ENCODE peak calls at places on chromosomes 5 and 9, in six cellular contexts. One of them, this sample, is unnamed.

GRCh38 chr5:98173334-98173733 is 600.1 kb upstream of the RGMB start:
- DNase-seq in tibial nerve: no peak
- DNase-seq in NCI-H1105 treated with DMSO at 0.1 percent for 48 hours: no peak
- DNase-seq in T follicular helper cell: no peak
- DNase-seq in HTR-8/SVneo: no peak
- DNase-seq in H1: no peak
- DNase-seq in this sample: no peak

GRCh38 chr9:2395814-2396213 is 225.8 kb upstream of the VLDLR start:
- DNase-seq in tibial nerve: no peak
- DNase-seq in NCI-H1105 treated with DMSO at 0.1 percent for 48 hours: no peak
- DNase-seq in T follicular helper cell: no peak
- DNase-seq in HTR-8/SVneo: no peak
- DNase-seq in H1: no peak
- DNase-seq in this sample: no peak

GRCh38 chr9:80552931-80553330 is 981.2 kb downstream of the TLE4 start:
- DNase-seq in tibial nerve: peak
- DNase-seq in NCI-H1105 treated with DMSO at 0.1 percent for 48 hours: no peak
- DNase-seq in T follicular helper cell: no peak
- DNase-seq in HTR-8/SVneo: no peak
- DNase-seq in H1: no peak
- DNase-seq in this sample: no peak

GRCh38 chr5:66596791-66597757 is 881 bp downstream of the MAST4 start:
- DNase-seq in tibial nerve: no peak
- DNase-seq in NCI-H1105 treated with DMSO at 0.1 percent for 48 hours: peak
- DNase-seq in T follicular helper cell: no peak
- DNase-seq in HTR-8/SVneo: peak
- DNase-seq in H1: no peak
- DNase-seq in this sample: peak

GRCh38 chr9:82991684-82992083 is 71.3 kb downstream of the RASEF start:
- DNase-seq in tibial nerve: peak
- DNase-seq in NCI-H1105 treated with DMSO at 0.1 percent for 48 hours: peak
- DNase-seq in T follicular helper cell: no peak
- DNase-seq in HTR-8/SVneo: no peak
- DNase-seq in H1: no peak
- DNase-seq in this sample: no peak

GRCh38 chr9:75672478-75672877 is 218.0 kb upstream of the PCSK5 start:
- DNase-seq in tibial nerve: no peak
- DNase-seq in NCI-H1105 treated with DMSO at 0.1 percent for 48 hours: no peak
- DNase-seq in T follicular helper cell: no peak
- DNase-seq in HTR-8/SVneo: no peak
- DNase-seq in H1: no peak
- DNase-seq in this sample: no peak

GRCh38 chr9:125183054-125183453 is 6.5 kb downstream of the PPP6C start:
- DNase-seq in tibial nerve: no peak
- DNase-seq in NCI-H1105 treated with DMSO at 0.1 percent for 48 hours: no peak
- DNase-seq in T follicular helper cell: no peak
- DNase-seq in HTR-8/SVneo: no peak
- DNase-seq in H1: no peak
- DNase-seq in this sample: no peak

GRCh38 chr5:73218552-73219171 is 45.7 kb downstream of the TMEM174 start:
- DNase-seq in tibial nerve: no peak
- DNase-seq in NCI-H1105 treated with DMSO at 0.1 percent for 48 hours: peak
- DNase-seq in T follicular helper cell: no peak
- DNase-seq in HTR-8/SVneo: peak
- DNase-seq in H1: no peak
- DNase-seq in this sample: no peak

GRCh38 chr5:17167171-17167891 is 50.1 kb upstream of the BASP1 start:
- DNase-seq in tibial nerve: no peak
- DNase-seq in NCI-H1105 treated with DMSO at 0.1 percent for 48 hours: no peak
- DNase-seq in T follicular helper cell: no peak
- DNase-seq in HTR-8/SVneo: no peak
- DNase-seq in H1: no peak
- DNase-seq in this sample: no peak

GRCh38 chr5:172110921-172111873 is 76.8 kb downstream of the STK10 start:
- DNase-seq in tibial nerve: no peak
- DNase-seq in NCI-H1105 treated with DMSO at 0.1 percent for 48 hours: no peak
- DNase-seq in T follicular helper cell: peak
- DNase-seq in HTR-8/SVneo: no peak
- DNase-seq in H1: no peak
- DNase-seq in this sample: no peak

GRCh38 chr5:147234825-147235635 is at the start of gene STK32A:
- DNase-seq in tibial nerve: peak
- DNase-seq in NCI-H1105 treated with DMSO at 0.1 percent for 48 hours: peak
- DNase-seq in T follicular helper cell: no peak
- DNase-seq in HTR-8/SVneo: peak
- DNase-seq in H1: peak
- DNase-seq in this sample: peak

GRCh38 chr5:178986326-178986960 is 8.7 kb downstream of the GRM6 start:
- DNase-seq in tibial nerve: no peak
- DNase-seq in NCI-H1105 treated with DMSO at 0.1 percent for 48 hours: no peak
- DNase-seq in T follicular helper cell: no peak
- DNase-seq in HTR-8/SVneo: no peak
- DNase-seq in H1: no peak
- DNase-seq in this sample: no peak

GRCh38 chr5:80754900-80755299 is 100.1 kb upstream of the DHFR start:
- DNase-seq in tibial nerve: peak
- DNase-seq in NCI-H1105 treated with DMSO at 0.1 percent for 48 hours: no peak
- DNase-seq in T follicular helper cell: no peak
- DNase-seq in HTR-8/SVneo: no peak
- DNase-seq in H1: no peak
- DNase-seq in this sample: no peak

GRCh38 chr5:137866541-137867388 is 895 bp upstream of the MYOT start:
- DNase-seq in tibial nerve: no peak
- DNase-seq in NCI-H1105 treated with DMSO at 0.1 percent for 48 hours: no peak
- DNase-seq in T follicular helper cell: no peak
- DNase-seq in HTR-8/SVneo: no peak
- DNase-seq in H1: no peak
- DNase-seq in this sample: no peak

GRCh38 chr9:124394167-124394566 is 21.1 kb downstream of the PSMB7 start:
- DNase-seq in tibial nerve: no peak
- DNase-seq in NCI-H1105 treated with DMSO at 0.1 percent for 48 hours: no peak
- DNase-seq in T follicular helper cell: no peak
- DNase-seq in HTR-8/SVneo: no peak
- DNase-seq in H1: no peak
- DNase-seq in this sample: no peak

GRCh38 chr9:7813030-7813429 is 13.5 kb upstream of the DMAC1 start:
- DNase-seq in tibial nerve: no peak
- DNase-seq in NCI-H1105 treated with DMSO at 0.1 percent for 48 hours: no peak
- DNase-seq in T follicular helper cell: no peak
- DNase-seq in HTR-8/SVneo: no peak
- DNase-seq in H1: no peak
- DNase-seq in this sample: no peak

GRCh38 chr9:126985870-126986498 is 71.4 kb downstream of the RALGPS1 start:
- DNase-seq in tibial nerve: peak
- DNase-seq in NCI-H1105 treated with DMSO at 0.1 percent for 48 hours: peak
- DNase-seq in T follicular helper cell: peak
- DNase-seq in HTR-8/SVneo: peak
- DNase-seq in H1: no peak
- DNase-seq in this sample: peak

GRCh38 chr5:17312358-17312757 is 94.9 kb downstream of the BASP1 start:
- DNase-seq in tibial nerve: no peak
- DNase-seq in NCI-H1105 treated with DMSO at 0.1 percent for 48 hours: no peak
- DNase-seq in T follicular helper cell: no peak
- DNase-seq in HTR-8/SVneo: no peak
- DNase-seq in H1: no peak
- DNase-seq in this sample: no peak

GRCh38 chr5:59810041-59810440 is 83.5 kb downstream of the PDE4D start:
- DNase-seq in tibial nerve: peak
- DNase-seq in NCI-H1105 treated with DMSO at 0.1 percent for 48 hours: peak
- DNase-seq in T follicular helper cell: peak
- DNase-seq in HTR-8/SVneo: peak
- DNase-seq in H1: no peak
- DNase-seq in this sample: peak

GRCh38 chr9:26768196-26768595 is 124.4 kb downstream of the CAAP1 start:
- DNase-seq in tibial nerve: no peak
- DNase-seq in NCI-H1105 treated with DMSO at 0.1 percent for 48 hours: no peak
- DNase-seq in T follicular helper cell: no peak
- DNase-seq in HTR-8/SVneo: no peak
- DNase-seq in H1: no peak
- DNase-seq in this sample: no peak

GRCh38 chr5:171954721-171955120 is 51.7 kb downstream of the FBXW11 start:
- DNase-seq in tibial nerve: no peak
- DNase-seq in NCI-H1105 treated with DMSO at 0.1 percent for 48 hours: no peak
- DNase-seq in T follicular helper cell: no peak
- DNase-seq in HTR-8/SVneo: no peak
- DNase-seq in H1: no peak
- DNase-seq in this sample: no peak

GRCh38 chr9:124487491-124488182 is 19.6 kb downstream of the NR5A1 start:
- DNase-seq in tibial nerve: no peak
- DNase-seq in NCI-H1105 treated with DMSO at 0.1 percent for 48 hours: no peak
- DNase-seq in T follicular helper cell: no peak
- DNase-seq in HTR-8/SVneo: no peak
- DNase-seq in H1: no peak
- DNase-seq in this sample: no peak

GRCh38 chr9:95157491-95158151 is 159.9 kb downstream of the FANCC start:
- DNase-seq in tibial nerve: peak
- DNase-seq in NCI-H1105 treated with DMSO at 0.1 percent for 48 hours: peak
- DNase-seq in T follicular helper cell: no peak
- DNase-seq in HTR-8/SVneo: peak
- DNase-seq in H1: no peak
- DNase-seq in this sample: no peak

GRCh38 chr9:134545213-134546211 is 96.1 kb upstream of the COL5A1 start:
- DNase-seq in tibial nerve: no peak
- DNase-seq in NCI-H1105 treated with DMSO at 0.1 percent for 48 hours: no peak
- DNase-seq in T follicular helper cell: no peak
- DNase-seq in HTR-8/SVneo: no peak
- DNase-seq in H1: no peak
- DNase-seq in this sample: no peak

GRCh38 chr9:36729902-36730301 is 157.2 kb downstream of the MELK start:
- DNase-seq in tibial nerve: no peak
- DNase-seq in NCI-H1105 treated with DMSO at 0.1 percent for 48 hours: no peak
- DNase-seq in T follicular helper cell: no peak
- DNase-seq in HTR-8/SVneo: no peak
- DNase-seq in H1: no peak
- DNase-seq in this sample: no peak

GRCh38 chr5:107501965-107502691 is 168.6 kb downstream of the EFNA5 start:
- DNase-seq in tibial nerve: no peak
- DNase-seq in NCI-H1105 treated with DMSO at 0.1 percent for 48 hours: no peak
- DNase-seq in T follicular helper cell: no peak
- DNase-seq in HTR-8/SVneo: peak
- DNase-seq in H1: no peak
- DNase-seq in this sample: no peak

GRCh38 chr5:124963236-124963929 is 216.9 kb upstream of the ZNF608 start:
- DNase-seq in tibial nerve: no peak
- DNase-seq in NCI-H1105 treated with DMSO at 0.1 percent for 48 hours: no peak
- DNase-seq in T follicular helper cell: no peak
- DNase-seq in HTR-8/SVneo: peak
- DNase-seq in H1: no peak
- DNase-seq in this sample: no peak